ENCODE peak calls at places on chromosome 4, in eight cellular contexts. U, R, B, L, O, P, S and Q are unnamed samples.

GRCh38 chr4:54433686-54434085 is 204.6 kb downstream of the PDGFRA start:
- DNase-seq in S (peak), O (no peak), L (no peak), B (no peak), U (no peak), P (no peak), R (no peak), Q (no peak)

GRCh38 chr4:79682801-79683217 is 274.8 kb upstream of the GK2 start:
- DNase-seq in L (no peak), B (no peak), P (no peak), O (no peak), S (no peak), R (no peak), U (no peak), Q (no peak)

GRCh38 chr4:101198741-101199339 is 148.5 kb downstream of the PPP3CA start:
- DNase-seq in U (no peak), R (no peak), B (no peak), S (no peak), P (no peak), O (no peak), L (no peak), Q (no peak)

GRCh38 chr4:69750346-69750745 is 10.1 kb downstream of the SULT1B1 start:
- DNase-seq in L (no peak), U (no peak), R (no peak), O (peak), P (no peak), B (no peak), S (no peak), Q (no peak)

GRCh38 chr4:82500106-82500738 is 61.6 kb downstream of the TMEM150C start:
- DNase-seq in B (no peak), U (no peak), L (no peak), P (no peak), O (no peak), R (peak), S (no peak), Q (no peak)

GRCh38 chr4:175035907-175036306 is 117.7 kb downstream of the ADAM29 start:
- DNase-seq in S (no peak), U (no peak), L (no peak), O (no peak), B (no peak), P (no peak), R (peak), Q (no peak)

GRCh38 chr4:169033660-169034059 is 23.6 kb upstream of the CBR4 start:
- DNase-seq in S (no peak), R (no peak), U (no peak), B (no peak), L (peak), P (no peak), O (no peak), Q (no peak)

GRCh38 chr4:23233596-23233995 is 540.9 kb downstream of the GBA3 start:
- DNase-seq in B (no peak), L (no peak), U (no peak), R (no peak), S (no peak), O (no peak), P (no peak), Q (no peak)

GRCh38 chr4:76216975-76217814 is 3.6 kb upstream of the SCARB2 start:
- DNase-seq in O (no peak), P (no peak), S (no peak), U (no peak), R (no peak), B (no peak), L (no peak), Q (no peak)

GRCh38 chr4:163693776-163694175 is 199.3 kb downstream of the TMA16 start:
- DNase-seq in R (peak), S (no peak), U (no peak), L (no peak), P (no peak), B (no peak), O (no peak), Q (no peak)

GRCh38 chr4:121977251-121978168 is 25.6 kb upstream of the TRPC3 start:
- DNase-seq in R (no peak), U (no peak), S (no peak), P (peak), L (no peak), O (no peak), B (no peak), Q (no peak)

GRCh38 chr4:169440446-169440845 is 169.7 kb upstream of the SH3RF1 start:
- DNase-seq in R (no peak), L (no peak), B (no peak), U (no peak), O (no peak), S (no peak), P (no peak), Q (no peak)

GRCh38 chr4:18366762-18367358 is 345.3 kb upstream of the LCORL start:
- DNase-seq in U (no peak), R (peak), O (no peak), S (no peak), P (peak), B (no peak), L (no peak), Q (no peak)

GRCh38 chr4:102642571-102643298 is 118.0 kb downstream of the MANBA start:
- DNase-seq in O (no peak), B (no peak), L (no peak), P (no peak), S (no peak), U (no peak), R (peak), Q (no peak)

GRCh38 chr4:161546902-161547301 is 616.9 kb downstream of the FSTL5 start:
- DNase-seq in U (no peak), S (no peak), R (no peak), P (no peak), O (no peak), L (no peak), B (no peak), Q (no peak)

GRCh38 chr4:185534850-185535761 is at the start of gene PDLIM3:
- DNase-seq in O (peak), B (peak), U (no peak), S (peak), P (peak), L (peak), R (peak), Q (peak)

GRCh38 chr4:67558493-67558892 is at the start of gene STAP1:
- DNase-seq in U (no peak), R (no peak), P (no peak), B (no peak), L (no peak), S (no peak), O (no peak), Q (no peak)